ENCODE peak calls at places on chromosomes 13 and 19, in nine cellular contexts. L is cardiac fibroblast; J is activated naive CD8-positive, alpha-beta T cell treated with anti-CD3 and anti-CD28 coated beads for 36 hours; T is AG08395; Y is stimulated activated naive CD8-positive, alpha-beta T cell treated with anti-CD3 and anti-CD28 coated beads, Interleukin-15, Interleukin-2, amounts not matched to agents 100 U/mL and 50 U/mL, for 24 hours; B is putamen; G is suprapubic skin; H is small intestine; Q is naive thymus-derived CD8-positive, alpha-beta T cell. K is an unnamed sample.
A peak's percentile ranks its signal among the peaks of the same experiment; 100 is the strongest.

GRCh38 chr13:81012031-81012430 is 671.1 kb upstream of the SPRY2 start:
- DNase-seq in J (no peak), T (no peak), B (no peak), H (no peak), Q (no peak), L (no peak), G (no peak), Y (no peak), K (no peak)

GRCh38 chr19:17332677-17333581 is 1.7 kb downstream of the ANO8 start:
- DNase-seq in J (peak; percentile 63), L (peak; percentile 56), B (no peak), Q (peak; percentile 27), G (no peak), T (no peak), H (peak; percentile 51), Y (peak; percentile 52), K (no peak)

GRCh38 chr13:99123101-99124045 is 77.3 kb upstream of the UBAC2 start:
- DNase-seq in J (no peak), Y (no peak), H (no peak), T (peak; percentile 69), G (no peak), Q (no peak), L (peak; percentile 62), B (no peak), K (no peak)

GRCh38 chr19:35206379-35206778 is 22.2 kb downstream of the FAM187B start:
- DNase-seq in J (peak; percentile 49), H (peak; percentile 57), G (no peak), Y (peak; percentile 36), T (no peak), L (no peak), Q (peak; percentile 75), B (no peak), K (no peak)

GRCh38 chr13:21320642-21321034 is 138.5 kb downstream of the ZDHHC20 start:
- DNase-seq in Q (no peak), J (no peak), L (no peak), H (no peak), B (no peak), T (no peak), Y (no peak), G (no peak), K (no peak)

GRCh38 chr13:35965226-35965927 is 165.8 kb downstream of the DCLK1 start:
- DNase-seq in G (no peak), H (no peak), Q (no peak), L (no peak), T (no peak), J (no peak), B (no peak), Y (no peak), K (no peak)

GRCh38 chr13:95226476-95226875 is 74.8 kb downstream of the ABCC4 start:
- DNase-seq in Y (no peak), B (no peak), J (no peak), H (peak; percentile 55), L (no peak), Q (no peak), G (no peak), T (no peak), K (no peak)

GRCh38 chr19:2542341-2543069 is 66.6 kb downstream of the GADD45B start:
- DNase-seq in H (no peak), L (peak; percentile 63), Q (no peak), G (no peak), Y (no peak), T (no peak), B (no peak), J (no peak), K (no peak)

GRCh38 chr13:113083402-113084061 is 22.1 kb upstream of the F7 start:
- DNase-seq in L (peak; percentile 56), B (peak; percentile 73), T (no peak), H (no peak), Q (no peak), Y (no peak), J (no peak), G (no peak), K (no peak)

GRCh38 chr13:26442541-26442940 is 114.9 kb upstream of the WASF3 start:
- DNase-seq in B (no peak), G (no peak), Q (no peak), J (no peak), L (peak; percentile 75), Y (no peak), T (peak; percentile 70), H (no peak), K (no peak)

GRCh38 chr13:106536244-106537034 is 977 bp upstream of the EFNB2 start:
- DNase-seq in G (peak; percentile 92), L (peak; percentile 88), B (peak; percentile 89), J (peak; percentile 80), Y (peak; percentile 93), T (peak; percentile 83), H (peak; percentile 85), Q (peak; percentile 67), K (peak; percentile 96)

GRCh38 chr13:79483302-79483701 is 2.3 kb downstream of the NDFIP2 start:
- DNase-seq in G (no peak), H (no peak), Y (no peak), L (peak; percentile 27), B (no peak), T (peak; percentile 44), Q (no peak), J (no peak), K (no peak)

GRCh38 chr13:40681341-40682051 is 15.1 kb upstream of the FOXO1 start:
- DNase-seq in Q (no peak), J (no peak), G (no peak), L (no peak), H (no peak), Y (no peak), B (no peak), T (no peak), K (no peak)

GRCh38 chr19:36488816-36489138 is 584 bp downstream of the ZNF566 start:
- DNase-seq in T (peak; percentile 13), J (peak; percentile 47), B (no peak), L (peak; percentile 14), Y (peak; percentile 48), G (no peak), Q (no peak), H (no peak), K (no peak)

GRCh38 chr19:6424939-6425731 is 524 bp upstream of the KHSRP start:
- DNase-seq in T (peak; percentile 100), B (peak; percentile 100), H (peak; percentile 100), G (peak; percentile 100), J (peak; percentile 99), L (peak; percentile 100), Y (peak; percentile 98), Q (peak; percentile 100), K (peak; percentile 99)

GRCh38 chr13:82747331-82747730 is 1134.9 kb downstream of the SLITRK1 start:
- DNase-seq in L (no peak), B (no peak), J (no peak), G (no peak), Q (no peak), Y (no peak), H (no peak), T (no peak), K (no peak)

GRCh38 chr19:50003254-50003788 is 21.9 kb downstream of the VRK3 start:
- DNase-seq in G (no peak), T (no peak), L (no peak), H (no peak), Y (no peak), B (no peak), J (no peak), Q (no peak), K (no peak)

GRCh38 chr19:48487944-48488343 is 18.8 kb downstream of the CYTH2 start:
- DNase-seq in T (peak; percentile 92), J (no peak), Y (no peak), B (no peak), Q (no peak), L (peak; percentile 72), H (peak; percentile 93), G (no peak), K (peak; percentile 80)

GRCh38 chr13:49635599-49636433 is 7.5 kb downstream of the ARL11 start:
- DNase-seq in J (peak; percentile 32), B (no peak), L (peak; percentile 78), Q (peak; percentile 28), T (no peak), Y (peak; percentile 34), G (no peak), H (peak; percentile 90), K (no peak)

GRCh38 chr13:74273591-74273990 is 139.4 kb upstream of the KLF12 start:
- DNase-seq in T (no peak), B (no peak), Q (no peak), H (no peak), J (no peak), G (no peak), L (no peak), Y (no peak), K (no peak)

GRCh38 chr19:56159009-56159501 is 16.8 kb upstream of the GALP start:
- DNase-seq in B (no peak), Y (no peak), H (no peak), L (no peak), G (no peak), Q (no peak), J (no peak), T (no peak), K (no peak)

GRCh38 chr13:108681986-108682562 is 52.7 kb downstream of the MYO16 start:
- DNase-seq in T (no peak), Y (no peak), J (no peak), L (peak; percentile 0), H (no peak), Q (no peak), B (no peak), G (no peak), K (no peak)

GRCh38 chr13:63305641-63306133 is 1890.0 kb upstream of the PCDH20 start:
- DNase-seq in B (no peak), T (no peak), Q (no peak), H (no peak), L (no peak), Y (no peak), G (no peak), J (no peak), K (no peak)

GRCh38 chr19:34364830-34365462 is at the start of gene GPI:
- DNase-seq in J (peak; percentile 82), L (peak; percentile 30), Y (peak; percentile 83), G (no peak), H (peak; percentile 73), Q (peak; percentile 51), B (peak; percentile 66), T (peak; percentile 68), K (peak; percentile 76)

GRCh38 chr19:14118165-14119051 is 846 bp upstream of the PRKACA start:
- DNase-seq in Y (peak; percentile 53), G (peak; percentile 93), H (peak; percentile 51), T (peak; percentile 76), Q (peak; percentile 72), B (peak; percentile 74), J (peak; percentile 38), L (peak; percentile 69), K (peak; percentile 61)

GRCh38 chr19:32537626-32538025 is 43.4 kb upstream of the PDCD5 start:
- DNase-seq in L (no peak), B (no peak), H (no peak), G (no peak), Q (no peak), T (no peak), Y (no peak), J (no peak), K (no peak)

GRCh38 chr19:38073806-38074685 is 150.0 kb downstream of the DPF1 start:
- DNase-seq in Q (no peak), L (no peak), Y (no peak), J (no peak), G (no peak), H (peak; percentile 43), B (peak; percentile 12), T (no peak), K (no peak)

GRCh38 chr13:85436029-85436428 is 363.2 kb downstream of the SLITRK6 start:
- DNase-seq in H (no peak), T (no peak), Q (no peak), Y (no peak), B (no peak), G (no peak), L (no peak), J (no peak), K (no peak)

GRCh38 chr13:22018297-22019210 is 347.7 kb downstream of the FGF9 start:
- DNase-seq in B (no peak), G (no peak), H (no peak), T (no peak), J (no peak), Y (no peak), L (no peak), Q (no peak), K (no peak)

GRCh38 chr19:10112895-10113591 is 1.6 kb downstream of the P2RY11 start:
- DNase-seq in J (peak; percentile 78), G (no peak), H (peak; percentile 60), B (no peak), T (peak; percentile 41), Q (peak; percentile 38), L (peak; percentile 56), Y (peak; percentile 84), K (peak; percentile 69)

GRCh38 chr19:39542198-39542597 is 2.2 kb upstream of the EID2 start:
- DNase-seq in Q (no peak), G (no peak), T (no peak), Y (no peak), B (no peak), J (no peak), H (no peak), L (peak; percentile 28), K (no peak)

K was measured in colonic mucosa.